ENCODE peak calls at places on chromosomes 2 and 18, in seven cellular contexts. Y is naive thymus-derived CD4-positive, alpha-beta T cell; Z is psoas muscle; I is IMR-90; H is adrenal gland; B is mucosa of descending colon; W is upper lobe of right lung. T is an unnamed sample.

GRCh38 chr2:102291221-102292075 is 19.9 kb upstream of the IL1RL1 start:
- DNase-seq in Z (peak; percentile 52), I (no peak), H (no peak), Y (no peak), W (no peak), B (no peak), T (no peak)

GRCh38 chr2:241989074-241989473 is 119.5 kb downstream of the RTP5 start:
- DNase-seq in B (no peak), Y (no peak), I (no peak), W (no peak), H (no peak), Z (no peak), T (no peak)

GRCh38 chr2:55857766-55858165 is 65.8 kb downstream of the EFEMP1 start:
- DNase-seq in Y (no peak), B (no peak), H (no peak), W (no peak), Z (no peak), I (no peak), T (no peak)

GRCh38 chr18:7830468-7830867 is 263.4 kb downstream of the PTPRM start:
- DNase-seq in W (no peak), B (no peak), Y (no peak), Z (no peak), H (no peak), I (no peak), T (no peak)

GRCh38 chr2:124639524-124639923 is 614.4 kb downstream of the CNTNAP5 start:
- DNase-seq in Z (no peak), Y (no peak), B (no peak), H (no peak), I (no peak), W (no peak), T (no peak)

GRCh38 chr18:35513181-35513932 is 15.6 kb upstream of the INO80C start:
- DNase-seq in Z (peak; percentile 74), W (peak; percentile 69), B (no peak), H (no peak), I (peak; percentile 54), Y (no peak), T (no peak)

GRCh38 chr2:18129348-18129747 is 250.9 kb downstream of the KCNS3 start:
- DNase-seq in I (no peak), W (no peak), Z (no peak), B (no peak), H (no peak), Y (no peak), T (no peak)

GRCh38 chr18:3037423-3037915 is 24.5 kb upstream of the LPIN2 start:
- DNase-seq in Y (no peak), W (no peak), Z (no peak), H (no peak), B (no peak), I (peak; percentile 90), T (no peak)

GRCh38 chr18:75854174-75854573 is 426.7 kb upstream of the SMIM21 start:
- DNase-seq in I (no peak), Y (no peak), Z (no peak), H (no peak), W (no peak), B (peak; percentile 41), T (peak; percentile 18)

GRCh38 chr2:105399207-105399861 is 483 bp upstream of the FHL2 start:
- DNase-seq in Y (no peak), B (no peak), H (no peak), W (no peak), I (no peak), Z (no peak), T (no peak)

GRCh38 chr2:10971855-10972348 is 60.2 kb downstream of the KCNF1 start:
- DNase-seq in Y (no peak), H (no peak), B (no peak), I (no peak), Z (no peak), W (no peak), T (no peak)

GRCh38 chr18:70456376-70456775 is 167.5 kb downstream of the SOCS6 start:
- DNase-seq in W (no peak), I (no peak), Z (no peak), H (no peak), B (no peak), Y (no peak), T (no peak)

GRCh38 chr2:189217546-189217945 is 38.0 kb upstream of the COL5A2 start:
- DNase-seq in W (no peak), I (peak; percentile 84), Y (no peak), H (no peak), Z (no peak), B (no peak), T (peak; percentile 73)

GRCh38 chr2:179201884-179202283 is 62.7 kb downstream of the SESTD1 start:
- DNase-seq in Y (no peak), Z (no peak), H (no peak), W (no peak), B (no peak), I (peak; percentile 35), T (no peak)

GRCh38 chr2:113258748-113259147 is 20.0 kb downstream of the PAX8 start:
- DNase-seq in B (no peak), H (no peak), W (no peak), I (no peak), Z (no peak), Y (no peak), T (no peak)

GRCh38 chr2:160109939-160110673 is 47.7 kb upstream of the PLA2R1 start:
- DNase-seq in B (peak; percentile 57), Z (peak; percentile 70), I (peak; percentile 80), Y (peak; percentile 68), H (peak; percentile 68), W (no peak), T (peak; percentile 58)

GRCh38 chr2:143730155-143730949 is 601.1 kb downstream of the ARHGAP15 start:
- DNase-seq in B (no peak), Y (no peak), Z (no peak), H (no peak), I (peak; percentile 22), W (no peak), T (no peak)

GRCh38 chr2:203077458-203077857 is 62.8 kb downstream of the NBEAL1 start:
- DNase-seq in Y (no peak), B (no peak), I (peak; percentile 35), H (no peak), Z (no peak), W (no peak), T (no peak)

GRCh38 chr18:35460719-35461118 is 37.0 kb downstream of the INO80C start:
- DNase-seq in H (no peak), W (no peak), Y (no peak), Z (no peak), B (no peak), I (peak; percentile 75), T (no peak)

GRCh38 chr18:7273301-7273911 is 42.5 kb downstream of the LRRC30 start:
- DNase-seq in Z (peak; percentile 75), B (peak; percentile 28), I (peak; percentile 28), W (peak; percentile 82), Y (no peak), H (peak; percentile 74), T (no peak)

GRCh38 chr2:20223345-20224190 is 1.4 kb downstream of the SDC1 start:
- DNase-seq in I (peak; percentile 42), Y (no peak), W (peak; percentile 76), H (peak; percentile 61), B (peak; percentile 68), Z (no peak), T (no peak)

DNA sequence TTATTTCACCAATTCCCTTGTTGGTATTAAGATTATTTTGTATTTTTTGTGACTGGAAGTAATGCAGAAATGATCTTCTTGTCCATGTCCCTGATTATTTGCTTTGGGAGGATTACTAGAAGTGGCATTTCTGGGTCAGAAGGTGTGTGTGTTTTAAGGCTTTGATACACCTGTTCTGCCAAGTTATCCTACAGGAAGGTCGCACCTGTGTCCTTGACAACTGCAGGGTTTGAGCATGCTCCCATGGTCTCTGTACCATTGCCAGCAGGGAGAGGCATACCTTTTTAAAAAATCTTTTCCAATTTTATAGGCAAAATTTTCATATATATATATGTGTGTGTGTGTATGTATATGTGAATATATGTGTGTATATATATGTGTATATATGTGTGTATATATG is 29.7 kb downstream of the KDM3A start:
- DNase-seq in H (no peak), Y (no peak), Z (no peak), W (no peak), B (no peak), I (no peak), T (no peak)
- H3K36me3 ChIP-seq in H (no peaks in the 10 kb centered on the region), Y (peaks cover 17% of the 10 kb centered on the region), Z (no peaks in the 10 kb centered on the region), W (peaks cover 97% of the 10 kb centered on the region), B (no peaks in the 10 kb centered on the region), I (peaks cover 46% of the 10 kb centered on the region), T (peaks cover 58% of the 10 kb centered on the region)

GRCh38 chr2:99417396-99417795 is 72.4 kb downstream of the REV1 start:
- DNase-seq in B (no peak), W (no peak), H (no peak), I (no peak), Z (no peak), Y (no peak), T (no peak)

GRCh38 chr2:99422599-99422998 is 67.2 kb downstream of the REV1 start:
- DNase-seq in W (no peak), B (no peak), I (no peak), H (no peak), Y (no peak), Z (no peak), T (no peak)

GRCh38 chr2:99420751-99421299 is 69.0 kb downstream of the REV1 start:
- DNase-seq in I (peak; percentile 78), Z (no peak), Y (no peak), H (no peak), W (no peak), B (no peak), T (no peak)

GRCh38 chr2:99421469-99421868 is 68.3 kb downstream of the REV1 start:
- DNase-seq in W (no peak), Y (no peak), I (peak; percentile 62), H (no peak), B (no peak), Z (no peak), T (no peak)

DNA sequence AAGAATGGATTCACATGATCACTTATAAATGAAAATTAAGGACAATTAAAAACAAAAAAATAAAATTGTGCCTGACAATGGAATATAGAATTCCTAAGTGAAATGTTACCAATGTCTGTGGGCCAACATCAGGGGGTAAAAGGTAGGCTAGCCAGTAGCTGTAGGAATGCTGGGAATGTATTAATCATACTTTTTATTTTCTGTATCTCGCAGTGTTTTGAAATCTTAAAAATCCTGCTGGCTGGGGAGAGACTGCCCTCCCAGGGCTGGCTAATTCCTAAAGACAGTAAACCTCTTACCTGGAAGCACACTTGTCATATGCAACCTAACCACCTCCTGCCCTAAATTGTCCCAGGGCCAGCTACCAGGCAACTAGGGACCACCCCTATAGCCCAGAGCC is 69.8 kb downstream of the REV1 start:
- DNase-seq in Z (no peak), H (no peak), W (no peak), I (no peak), B (no peak), Y (no peak), T (no peak)
- H3K36me3 ChIP-seq in Z (peaks cover 10% of the 10 kb centered on the region), H (no peaks in the 10 kb centered on the region), W (peaks cover 96% of the 10 kb centered on the region), I (peaks cover 31% of the 10 kb centered on the region), B (no peaks in the 10 kb centered on the region), Y (peaks cover 6% of the 10 kb centered on the region), T (peaks cover 93% of the 10 kb centered on the region)

GRCh38 chr2:174449033-174449432 is 37.8 kb downstream of the GPR155 start:
- DNase-seq in Z (no peak), H (no peak), Y (no peak), W (no peak), I (peak; percentile 41), B (no peak), T (no peak)
- H3K36me3 ChIP-seq in Z (no peaks in the 10 kb centered on the region), H (no peaks in the 10 kb centered on the region), Y (no peaks in the 10 kb centered on the region), W (peaks cover 14% of the 10 kb centered on the region), I (no peaks in the 10 kb centered on the region), B (no peaks in the 10 kb centered on the region), T (no peaks in the 10 kb centered on the region)

DNA sequence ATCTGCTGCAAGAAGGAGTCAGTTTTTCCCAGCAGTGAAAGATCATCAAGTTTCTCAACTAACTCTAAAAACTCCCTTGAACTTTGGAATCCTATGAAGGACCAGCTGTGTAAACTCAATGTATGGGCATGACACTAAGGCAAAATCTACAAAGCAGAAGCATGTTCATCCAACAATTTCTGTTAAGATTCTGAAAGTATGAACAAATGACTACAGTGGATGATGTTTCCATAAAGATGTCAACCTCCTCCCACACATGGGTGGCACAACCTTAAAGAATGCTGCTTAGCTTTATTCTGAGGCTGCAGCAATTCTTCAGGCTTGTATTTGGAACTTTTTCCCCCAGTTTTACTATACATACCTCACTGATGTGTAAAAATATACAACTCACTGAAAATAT is 47.2 kb downstream of the WDR33 start:
- DNase-seq in Y (no peak), Z (no peak), H (no peak), W (no peak), I (peak; percentile 93), B (no peak), T (no peak)
- H3K36me3 ChIP-seq in Y (peaks cover 20% of the 10 kb centered on the region), Z (peaks cover 4% of the 10 kb centered on the region), H (no peaks in the 10 kb centered on the region), W (peaks cover 90% of the 10 kb centered on the region), I (peaks cover 10% of the 10 kb centered on the region), B (peaks cover 15% of the 10 kb centered on the region), T (peaks cover 73% of the 10 kb centered on the region)

T was measured in NT2/D1.